ENCODE peak calls at places on chromosomes 3 and 15, in four cellular contexts. X, U, Q and M are unnamed samples.

GRCh38 chr3:108153451-108153981 is 62.7 kb upstream of the CD47 start:
- DNase-seq in X (peak; percentile 55), U (peak; percentile 13), Q (peak; percentile 90), M (peak; percentile 54)

GRCh38 chr3:3074551-3075257 is 35.5 kb downstream of the IL5RA start:
- DNase-seq in X (no peak), U (no peak), Q (no peak), M (no peak)

GRCh38 chr3:52204337-52205073 is 6.5 kb downstream of the ALAS1 start:
- DNase-seq in X (no peak), U (no peak), Q (no peak), M (peak; percentile 49)

GRCh38 chr3:128122013-128122412 is 1.6 kb downstream of the RUVBL1 start:
- DNase-seq in X (no peak), U (no peak), Q (no peak), M (no peak)

GRCh38 chr3:23685484-23686258 is 120.1 kb upstream of the UBE2E1 start:
- DNase-seq in X (peak; percentile 55), U (peak; percentile 92), Q (peak; percentile 97), M (peak; percentile 84)

GRCh38 chr3:99999541-99999940 is 114.8 kb downstream of the FILIP1L start:
- DNase-seq in X (no peak), U (no peak), Q (peak; percentile 24), M (no peak)

GRCh38 chr3:183265713-183266417 is 12.8 kb downstream of the B3GNT5 start:
- DNase-seq in X (peak; percentile 48), U (peak; percentile 10), Q (peak; percentile 88), M (no peak)

GRCh38 chr15:33242669-33243191 is 48.2 kb upstream of the FMN1 start:
- DNase-seq in X (peak; percentile 43), U (no peak), Q (peak; percentile 54), M (no peak)

GRCh38 chr15:23686466-23687142 is 501 bp downstream of the NDN start:
- DNase-seq in X (peak; percentile 30), U (no peak), Q (no peak), M (no peak)

GRCh38 chr3:99862208-99862607 is 44.5 kb downstream of the CMSS1 start:
- DNase-seq in X (no peak), U (no peak), Q (peak; percentile 69), M (no peak)

GRCh38 chr3:100634493-100635272 is 25.3 kb downstream of the ADGRG7 start:
- DNase-seq in X (peak; percentile 13), U (no peak), Q (peak; percentile 43), M (no peak)

GRCh38 chr3:109819786-109820185 is 482.4 kb upstream of the DPPA4 start:
- DNase-seq in X (peak; percentile 61), U (no peak), Q (no peak), M (no peak)

GRCh38 chr3:158668506-158668905 is 3.9 kb downstream of the LXN start:
- DNase-seq in X (no peak), U (peak; percentile 3), Q (peak; percentile 92), M (no peak)

GRCh38 chr15:96270581-96271172 is 59.8 kb upstream of the NR2F2 start:
- DNase-seq in X (no peak), U (no peak), Q (peak; percentile 68), M (no peak)

GRCh38 chr3:101809178-101810022 is 30.4 kb downstream of the NXPE3 start:
- DNase-seq in X (peak; percentile 67), U (no peak), Q (peak; percentile 77), M (no peak)

GRCh38 chr3:111739241-111739952 is 119.7 kb upstream of the PHLDB2 start:
- DNase-seq in X (no peak), U (no peak), Q (peak; percentile 65), M (no peak)

GRCh38 chr3:8760091-8760490 is 9.3 kb downstream of the OXTR start:
- DNase-seq in X (no peak), U (no peak), Q (no peak), M (no peak)

GRCh38 chr15:38028869-38029268 is 94.4 kb downstream of the TMCO5A start:
- DNase-seq in X (no peak), U (no peak), Q (peak; percentile 67), M (no peak)

GRCh38 chr3:60086811-60087210 is 1037.0 kb upstream of the CFAP20DC start:
- DNase-seq in X (no peak), U (no peak), Q (peak; percentile 5), M (no peak)

GRCh38 chr3:138898301-138898700 is 48.6 kb downstream of the FOXL2 start:
- DNase-seq in X (no peak), U (no peak), Q (peak; percentile 63), M (no peak)

GRCh38 chr15:79283252-79284048 is 928 bp downstream of the ANKRD34C start:
- DNase-seq in X (peak; percentile 90), U (no peak), Q (peak; percentile 42), M (peak; percentile 63)

GRCh38 chr3:179149239-179149887 is 1.2 kb downstream of the PIK3CA start:
- DNase-seq in X (peak; percentile 47), U (no peak), Q (peak; percentile 56), M (peak; percentile 54)

GRCh38 chr3:128500556-128500955 is 7.6 kb upstream of the GATA2 start:
- DNase-seq in X (no peak), U (no peak), Q (no peak), M (no peak)

GRCh38 chr15:68614621-68615035 is 35.8 kb downstream of the CORO2B start:
- DNase-seq in X (peak; percentile 76), U (no peak), Q (no peak), M (peak; percentile 41)

GRCh38 chr3:63972196-63972595 is 51.1 kb downstream of the PSMD6 start:
- DNase-seq in X (peak; percentile 30), U (peak; percentile 56), Q (peak; percentile 93), M (no peak)